ENCODE peak calls at places on chromosomes 11 and 22, in eight cellular contexts. One of them, this sample, is unnamed.
A peak's percentile ranks its signal among the peaks of the same experiment; 100 is the strongest.

GRCh38 chr11:81224396-81224795 is 1509.3 kb downstream of the FAM181B start:
- DNase-seq in DMS153: no peak
- DNase-seq in EH: no peak
- DNase-seq in sciatic nerve: no peak
- DNase-seq in pulmonary artery endothelial cell: no peak
- DNase-seq in effector memory CD4-positive, alpha-beta T cell: no peak
- DNase-seq in AG08396: no peak
- DNase-seq in activated CD4-positive, CD25-positive, alpha-beta regulatory T cell: no peak
- DNase-seq in this sample: no peak

GRCh38 chr11:88480217-88480616 is 142.7 kb upstream of the CTSC start:
- DNase-seq in DMS153: no peak
- DNase-seq in EH: peak; percentile 98
- DNase-seq in sciatic nerve: no peak
- DNase-seq in pulmonary artery endothelial cell: no peak
- DNase-seq in effector memory CD4-positive, alpha-beta T cell: no peak
- DNase-seq in AG08396: peak; percentile 54
- DNase-seq in activated CD4-positive, CD25-positive, alpha-beta regulatory T cell: no peak
- DNase-seq in this sample: peak; percentile 74

GRCh38 chr11:123707206-123707605 is 34.3 kb downstream of the ZNF202 start:
- DNase-seq in DMS153: no peak
- DNase-seq in EH: peak; percentile 6
- DNase-seq in sciatic nerve: no peak
- DNase-seq in pulmonary artery endothelial cell: no peak
- DNase-seq in effector memory CD4-positive, alpha-beta T cell: no peak
- DNase-seq in AG08396: no peak
- DNase-seq in activated CD4-positive, CD25-positive, alpha-beta regulatory T cell: no peak
- DNase-seq in this sample: peak; percentile 73

GRCh38 chr22:23113847-23114720 is 27.7 kb downstream of the RSPH14 start:
- DNase-seq in DMS153: no peak
- DNase-seq in EH: no peak
- DNase-seq in sciatic nerve: no peak
- DNase-seq in pulmonary artery endothelial cell: no peak
- DNase-seq in effector memory CD4-positive, alpha-beta T cell: no peak
- DNase-seq in AG08396: no peak
- DNase-seq in activated CD4-positive, CD25-positive, alpha-beta regulatory T cell: no peak
- DNase-seq in this sample: no peak

GRCh38 chr11:96794152-96794551 is 404.3 kb downstream of the JRKL start:
- DNase-seq in DMS153: no peak
- DNase-seq in EH: peak; percentile 24
- DNase-seq in sciatic nerve: no peak
- DNase-seq in pulmonary artery endothelial cell: no peak
- DNase-seq in effector memory CD4-positive, alpha-beta T cell: no peak
- DNase-seq in AG08396: peak; percentile 4
- DNase-seq in activated CD4-positive, CD25-positive, alpha-beta regulatory T cell: no peak
- DNase-seq in this sample: no peak

GRCh38 chr11:72814831-72815618 is 814 bp downstream of the ATG16L2 start:
- DNase-seq in DMS153: peak; percentile 43
- DNase-seq in EH: peak; percentile 69
- DNase-seq in sciatic nerve: peak; percentile 69
- DNase-seq in pulmonary artery endothelial cell: no peak
- DNase-seq in effector memory CD4-positive, alpha-beta T cell: no peak
- DNase-seq in AG08396: peak; percentile 72
- DNase-seq in activated CD4-positive, CD25-positive, alpha-beta regulatory T cell: peak; percentile 34
- DNase-seq in this sample: peak; percentile 48

GRCh38 chr11:83285771-83286528 is at the start of gene CCDC90B:
- DNase-seq in DMS153: peak; percentile 97
- DNase-seq in EH: peak; percentile 98
- DNase-seq in sciatic nerve: peak; percentile 95
- DNase-seq in pulmonary artery endothelial cell: peak; percentile 94
- DNase-seq in effector memory CD4-positive, alpha-beta T cell: peak; percentile 90
- DNase-seq in AG08396: peak; percentile 91
- DNase-seq in activated CD4-positive, CD25-positive, alpha-beta regulatory T cell: peak; percentile 87
- DNase-seq in this sample: peak; percentile 99

GRCh38 chr11:119567667-119568582 is 145.0 kb upstream of the THY1 start:
- DNase-seq in DMS153: peak; percentile 44
- DNase-seq in EH: peak; percentile 94
- DNase-seq in sciatic nerve: no peak
- DNase-seq in pulmonary artery endothelial cell: no peak
- DNase-seq in effector memory CD4-positive, alpha-beta T cell: no peak
- DNase-seq in AG08396: peak; percentile 67
- DNase-seq in activated CD4-positive, CD25-positive, alpha-beta regulatory T cell: no peak
- DNase-seq in this sample: no peak

GRCh38 chr11:126115820-126116319 is 53.2 kb upstream of the CDON start:
- DNase-seq in DMS153: peak; percentile 95
- DNase-seq in EH: peak; percentile 84
- DNase-seq in sciatic nerve: peak; percentile 72
- DNase-seq in pulmonary artery endothelial cell: peak; percentile 63
- DNase-seq in effector memory CD4-positive, alpha-beta T cell: no peak
- DNase-seq in AG08396: peak; percentile 81
- DNase-seq in activated CD4-positive, CD25-positive, alpha-beta regulatory T cell: no peak
- DNase-seq in this sample: peak; percentile 9

GRCh38 chr11:70862093-70862492 is 390.3 kb downstream of the SHANK2 start:
- DNase-seq in DMS153: peak; percentile 90
- DNase-seq in EH: no peak
- DNase-seq in sciatic nerve: no peak
- DNase-seq in pulmonary artery endothelial cell: no peak
- DNase-seq in effector memory CD4-positive, alpha-beta T cell: no peak
- DNase-seq in AG08396: no peak
- DNase-seq in activated CD4-positive, CD25-positive, alpha-beta regulatory T cell: no peak
- DNase-seq in this sample: no peak

GRCh38 chr11:10887307-10887706 is 29.5 kb upstream of the ZBED5 start:
- DNase-seq in DMS153: no peak
- DNase-seq in EH: no peak
- DNase-seq in sciatic nerve: no peak
- DNase-seq in pulmonary artery endothelial cell: no peak
- DNase-seq in effector memory CD4-positive, alpha-beta T cell: no peak
- DNase-seq in AG08396: no peak
- DNase-seq in activated CD4-positive, CD25-positive, alpha-beta regulatory T cell: no peak
- DNase-seq in this sample: peak; percentile 65

GRCh38 chr11:120126543-120126942 is 11.4 kb downstream of the TRIM29 start:
- DNase-seq in DMS153: no peak
- DNase-seq in EH: no peak
- DNase-seq in sciatic nerve: no peak
- DNase-seq in pulmonary artery endothelial cell: no peak
- DNase-seq in effector memory CD4-positive, alpha-beta T cell: no peak
- DNase-seq in AG08396: no peak
- DNase-seq in activated CD4-positive, CD25-positive, alpha-beta regulatory T cell: no peak
- DNase-seq in this sample: no peak

GRCh38 chr22:41197046-41197807 is 7.9 kb upstream of the L3MBTL2 start:
- DNase-seq in DMS153: peak; percentile 35
- DNase-seq in EH: peak; percentile 75
- DNase-seq in sciatic nerve: peak; percentile 92
- DNase-seq in pulmonary artery endothelial cell: no peak
- DNase-seq in effector memory CD4-positive, alpha-beta T cell: peak; percentile 81
- DNase-seq in AG08396: peak; percentile 94
- DNase-seq in activated CD4-positive, CD25-positive, alpha-beta regulatory T cell: peak; percentile 70
- DNase-seq in this sample: peak; percentile 88

GRCh38 chr11:117546431-117547160 is 218.9 kb downstream of the CEP164 start:
- DNase-seq in DMS153: no peak
- DNase-seq in EH: no peak
- DNase-seq in sciatic nerve: no peak
- DNase-seq in pulmonary artery endothelial cell: no peak
- DNase-seq in effector memory CD4-positive, alpha-beta T cell: no peak
- DNase-seq in AG08396: no peak
- DNase-seq in activated CD4-positive, CD25-positive, alpha-beta regulatory T cell: no peak
- DNase-seq in this sample: no peak

GRCh38 chr11:118533769-118534729 is 3.1 kb downstream of the TMEM25 start:
- DNase-seq in DMS153: no peak
- DNase-seq in EH: no peak
- DNase-seq in sciatic nerve: no peak
- DNase-seq in pulmonary artery endothelial cell: no peak
- DNase-seq in effector memory CD4-positive, alpha-beta T cell: no peak
- DNase-seq in AG08396: no peak
- DNase-seq in activated CD4-positive, CD25-positive, alpha-beta regulatory T cell: no peak
- DNase-seq in this sample: no peak

GRCh38 chr11:131810511-131810910 is 440.1 kb downstream of the NTM start:
- DNase-seq in DMS153: no peak
- DNase-seq in EH: no peak
- DNase-seq in sciatic nerve: no peak
- DNase-seq in pulmonary artery endothelial cell: peak; percentile 2
- DNase-seq in effector memory CD4-positive, alpha-beta T cell: no peak
- DNase-seq in AG08396: no peak
- DNase-seq in activated CD4-positive, CD25-positive, alpha-beta regulatory T cell: no peak
- DNase-seq in this sample: no peak

GRCh38 chr11:74717211-74717997 is 13.8 kb downstream of the CHRDL2 start:
- DNase-seq in DMS153: no peak
- DNase-seq in EH: no peak
- DNase-seq in sciatic nerve: no peak
- DNase-seq in pulmonary artery endothelial cell: no peak
- DNase-seq in effector memory CD4-positive, alpha-beta T cell: no peak
- DNase-seq in AG08396: no peak
- DNase-seq in activated CD4-positive, CD25-positive, alpha-beta regulatory T cell: no peak
- DNase-seq in this sample: no peak

GRCh38 chr11:102724904-102725515 is at the start of gene MMP8:
- DNase-seq in DMS153: no peak
- DNase-seq in EH: peak; percentile 52
- DNase-seq in sciatic nerve: no peak
- DNase-seq in pulmonary artery endothelial cell: no peak
- DNase-seq in effector memory CD4-positive, alpha-beta T cell: no peak
- DNase-seq in AG08396: no peak
- DNase-seq in activated CD4-positive, CD25-positive, alpha-beta regulatory T cell: no peak
- DNase-seq in this sample: no peak

GRCh38 chr22:32803020-32803758 is 1.7 kb downstream of the TIMP3 start:
- DNase-seq in DMS153: no peak
- DNase-seq in EH: peak; percentile 78
- DNase-seq in sciatic nerve: peak; percentile 72
- DNase-seq in pulmonary artery endothelial cell: no peak
- DNase-seq in effector memory CD4-positive, alpha-beta T cell: no peak
- DNase-seq in AG08396: peak; percentile 70
- DNase-seq in activated CD4-positive, CD25-positive, alpha-beta regulatory T cell: no peak
- DNase-seq in this sample: peak; percentile 26

GRCh38 chr11:1388763-1389102 is 1.0 kb upstream of the BRSK2 start:
- DNase-seq in DMS153: no peak
- DNase-seq in EH: peak; percentile 12
- DNase-seq in sciatic nerve: no peak
- DNase-seq in pulmonary artery endothelial cell: no peak
- DNase-seq in effector memory CD4-positive, alpha-beta T cell: no peak
- DNase-seq in AG08396: no peak
- DNase-seq in activated CD4-positive, CD25-positive, alpha-beta regulatory T cell: no peak
- DNase-seq in this sample: no peak

GRCh38 chr11:37370817-37371216 is 772.8 kb upstream of the RAG2 start:
- DNase-seq in DMS153: no peak
- DNase-seq in EH: no peak
- DNase-seq in sciatic nerve: no peak
- DNase-seq in pulmonary artery endothelial cell: no peak
- DNase-seq in effector memory CD4-positive, alpha-beta T cell: no peak
- DNase-seq in AG08396: no peak
- DNase-seq in activated CD4-positive, CD25-positive, alpha-beta regulatory T cell: no peak
- DNase-seq in this sample: no peak

GRCh38 chr11:65854161-65854592 is 3.8 kb downstream of the CFL1 start:
- DNase-seq in DMS153: no peak
- DNase-seq in EH: no peak
- DNase-seq in sciatic nerve: no peak
- DNase-seq in pulmonary artery endothelial cell: no peak
- DNase-seq in effector memory CD4-positive, alpha-beta T cell: no peak
- DNase-seq in AG08396: no peak
- DNase-seq in activated CD4-positive, CD25-positive, alpha-beta regulatory T cell: no peak
- DNase-seq in this sample: no peak

GRCh38 chr11:1640076-1640946 is 10.7 kb downstream of the KRTAP5-5 start:
- DNase-seq in DMS153: peak; percentile 95
- DNase-seq in EH: peak; percentile 34
- DNase-seq in sciatic nerve: no peak
- DNase-seq in pulmonary artery endothelial cell: no peak
- DNase-seq in effector memory CD4-positive, alpha-beta T cell: no peak
- DNase-seq in AG08396: peak; percentile 82
- DNase-seq in activated CD4-positive, CD25-positive, alpha-beta regulatory T cell: no peak
- DNase-seq in this sample: peak; percentile 68

GRCh38 chr11:130872961-130873360 is 43.3 kb downstream of the SNX19 start:
- DNase-seq in DMS153: no peak
- DNase-seq in EH: peak; percentile 74
- DNase-seq in sciatic nerve: no peak
- DNase-seq in pulmonary artery endothelial cell: no peak
- DNase-seq in effector memory CD4-positive, alpha-beta T cell: no peak
- DNase-seq in AG08396: peak; percentile 39
- DNase-seq in activated CD4-positive, CD25-positive, alpha-beta regulatory T cell: no peak
- DNase-seq in this sample: no peak

GRCh38 chr11:46669606-46670243 is 30.7 kb downstream of the ARHGAP1 start:
- DNase-seq in DMS153: no peak
- DNase-seq in EH: peak; percentile 61
- DNase-seq in sciatic nerve: peak; percentile 32
- DNase-seq in pulmonary artery endothelial cell: no peak
- DNase-seq in effector memory CD4-positive, alpha-beta T cell: no peak
- DNase-seq in AG08396: no peak
- DNase-seq in activated CD4-positive, CD25-positive, alpha-beta regulatory T cell: no peak
- DNase-seq in this sample: no peak

GRCh38 chr22:31210830-31211503 is 1.1 kb upstream of the LIMK2 start:
- DNase-seq in DMS153: peak; percentile 55
- DNase-seq in EH: peak; percentile 60
- DNase-seq in sciatic nerve: no peak
- DNase-seq in pulmonary artery endothelial cell: no peak
- DNase-seq in effector memory CD4-positive, alpha-beta T cell: no peak
- DNase-seq in AG08396: no peak
- DNase-seq in activated CD4-positive, CD25-positive, alpha-beta regulatory T cell: no peak
- DNase-seq in this sample: no peak

GRCh38 chr11:67277231-67277961 is 11.1 kb downstream of the GRK2 start:
- DNase-seq in DMS153: peak; percentile 86
- DNase-seq in EH: peak; percentile 74
- DNase-seq in sciatic nerve: peak; percentile 89
- DNase-seq in pulmonary artery endothelial cell: peak; percentile 52
- DNase-seq in effector memory CD4-positive, alpha-beta T cell: peak; percentile 87
- DNase-seq in AG08396: peak; percentile 87
- DNase-seq in activated CD4-positive, CD25-positive, alpha-beta regulatory T cell: peak; percentile 83
- DNase-seq in this sample: peak; percentile 33

GRCh38 chr11:62479631-62480201 is 60.9 kb downstream of the SCGB1A1 start:
- DNase-seq in DMS153: no peak
- DNase-seq in EH: peak; percentile 71
- DNase-seq in sciatic nerve: no peak
- DNase-seq in pulmonary artery endothelial cell: no peak
- DNase-seq in effector memory CD4-positive, alpha-beta T cell: no peak
- DNase-seq in AG08396: no peak
- DNase-seq in activated CD4-positive, CD25-positive, alpha-beta regulatory T cell: no peak
- DNase-seq in this sample: peak; percentile 96

GRCh38 chr11:119478711-119479285 is 55.8 kb upstream of the THY1 start:
- DNase-seq in DMS153: peak; percentile 17
- DNase-seq in EH: no peak
- DNase-seq in sciatic nerve: no peak
- DNase-seq in pulmonary artery endothelial cell: no peak
- DNase-seq in effector memory CD4-positive, alpha-beta T cell: no peak
- DNase-seq in AG08396: no peak
- DNase-seq in activated CD4-positive, CD25-positive, alpha-beta regulatory T cell: no peak
- DNase-seq in this sample: no peak

This sample was measured in trophoblast cell.